ENCODE peak calls at places on chromosome 11, in five cellular contexts. U is activated CD8-positive, alpha-beta memory T cell treated with anti-CD3 and anti-CD28 coated beads for 48 hours; W is HCT116; F is activated naive CD8-positive, alpha-beta T cell treated with anti-CD3 and anti-CD28 coated beads, Interleukin-2, amount 50 U/mL, for 24 hours; K is CD14-positive monocyte. E is an unnamed sample.

GRCh38 chr11:93686226-93686625 is 24.7 kb downstream of the CEP295 start:
- DNase-seq in U (no peak), W (no peak), F (no peak), K (no peak), E (no peak)

GRCh38 chr11:75338516-75339218 is 12.8 kb downstream of the ARRB1 start:
- DNase-seq in U (no peak), W (no peak), F (peak), K (no peak), E (no peak)

GRCh38 chr11:50187220-50187619 is 154.5 kb downstream of the OR4C45 start:
- DNase-seq in U (no peak), W (no peak), F (no peak), K (no peak), E (no peak)

GRCh38 chr11:61737131-61737530 is 15.3 kb upstream of the MYRF start:
- DNase-seq in U (no peak), W (no peak), F (no peak), K (no peak), E (no peak)

GRCh38 chr11:67584205-67584880 is 731 bp downstream of the GSTP1 start:
- DNase-seq in U (no peak), W (no peak), F (peak), K (peak), E (peak)

GRCh38 chr11:1039481-1040427 is 3.2 kb upstream of the MUC6 start:
- DNase-seq in U (no peak), W (no peak), F (no peak), K (peak), E (no peak)

GRCh38 chr11:13963169-13963948 is 836 bp downstream of the SPON1 start:
- DNase-seq in U (peak), W (no peak), F (peak), K (no peak), E (peak)

GRCh38 chr11:120929090-120929489 is 94.8 kb upstream of the TBCEL start:
- DNase-seq in U (no peak), W (no peak), F (no peak), K (no peak), E (no peak)

GRCh38 chr11:44987506-44987905 is 36.8 kb upstream of the TP53I11 start:
- DNase-seq in U (no peak), W (no peak), F (no peak), K (no peak), E (peak)

GRCh38 chr11:7892059-7892699 is 38.9 kb downstream of the OR10A6 start:
- DNase-seq in U (no peak), W (no peak), F (no peak), K (no peak), E (no peak)

GRCh38 chr11:45816614-45817013 is 11.7 kb downstream of the SLC35C1 start:
- DNase-seq in U (no peak), W (no peak), F (no peak), K (no peak), E (no peak)

GRCh38 chr11:78063440-78064181 is at the start of gene THRSP:
- DNase-seq in U (no peak), W (no peak), F (no peak), K (no peak), E (no peak)

GRCh38 chr11:132336781-132337535 is 966.5 kb downstream of the NTM start:
- DNase-seq in U (no peak), W (no peak), F (no peak), K (no peak), E (no peak)

GRCh38 chr11:79255965-79256364 is 184.9 kb downstream of the TENM4 start:
- DNase-seq in U (no peak), W (no peak), F (no peak), K (no peak), E (no peak)

GRCh38 chr11:126654886-126655806 is 299.7 kb downstream of the ST3GAL4 start:
- DNase-seq in U (no peak), W (no peak), F (no peak), K (no peak), E (no peak)

GRCh38 chr11:106706355-106706754 is 311.9 kb downstream of the GUCY1A2 start:
- DNase-seq in U (no peak), W (peak), F (no peak), K (no peak), E (no peak)

GRCh38 chr11:13962562-13963168 is at the start of gene SPON1:
- DNase-seq in U (peak), W (no peak), F (peak), K (no peak), E (peak)

GRCh38 chr11:117830072-117830471 is 5.5 kb upstream of the FXYD2 start:
- DNase-seq in U (no peak), W (no peak), F (no peak), K (no peak), E (peak)

GRCh38 chr11:57330029-57330428 is 5.3 kb upstream of the TNKS1BP1 start:
- DNase-seq in U (no peak), W (no peak), F (no peak), K (no peak), E (no peak)

GRCh38 chr11:8083871-8084281 is 2.9 kb downstream of the TUB start:
- DNase-seq in U (no peak), W (no peak), F (no peak), K (no peak), E (no peak)

GRCh38 chr11:93000511-93001476 is 31.3 kb downstream of the MTNR1B start:
- DNase-seq in U (no peak), W (peak), F (no peak), K (no peak), E (no peak)

GRCh38 chr11:72409458-72409857 is 24.9 kb downstream of the CLPB start:
- DNase-seq in U (no peak), W (no peak), F (no peak), K (no peak), E (no peak)

GRCh38 chr11:78109011-78109685 is 29.5 kb upstream of the NDUFC2 start:
- DNase-seq in U (no peak), W (no peak), F (no peak), K (no peak), E (no peak)

GRCh38 chr11:66628061-66628603 is 10.4 kb upstream of the RBM4 start:
- DNase-seq in U (no peak), W (no peak), F (no peak), K (no peak), E (no peak)

GRCh38 chr11:116984589-116984988 is 113.6 kb downstream of the SIK3 start:
- DNase-seq in U (no peak), W (no peak), F (no peak), K (no peak), E (no peak)

GRCh38 chr11:13261600-13262061 is 16.0 kb upstream of the BMAL1 start:
- DNase-seq in U (no peak), W (peak), F (no peak), K (no peak), E (no peak)

GRCh38 chr11:74321487-74322188 is 10.2 kb upstream of the P4HA3 start:
- DNase-seq in U (no peak), W (no peak), F (peak), K (no peak), E (no peak)